ENCODE peak calls at places on chromosome 6, in five cellular contexts. One of them, this sample, is unnamed.

GRCh38 chr6:157405986-157406385 is 25.0 kb downstream of the ZDHHC14 start:
- DNase-seq in esophagus squamous epithelium: no peak
- DNase-seq in lung: no peak
- DNase-seq in RWPE1: peak
- DNase-seq in astrocyte: peak
- DNase-seq in this sample: no peak

GRCh38 chr6:1987640-1988039 is 257.8 kb downstream of the GMDS start:
- DNase-seq in esophagus squamous epithelium: no peak
- DNase-seq in lung: no peak
- DNase-seq in RWPE1: peak
- DNase-seq in astrocyte: peak
- DNase-seq in this sample: no peak

GRCh38 chr6:131867744-131868143 is 59.9 kb downstream of the ENPP1 start:
- DNase-seq in esophagus squamous epithelium: no peak
- DNase-seq in lung: no peak
- DNase-seq in RWPE1: no peak
- DNase-seq in astrocyte: peak
- DNase-seq in this sample: no peak

GRCh38 chr6:15546591-15546990 is 116.2 kb downstream of the DTNBP1 start:
- DNase-seq in esophagus squamous epithelium: no peak
- DNase-seq in lung: no peak
- DNase-seq in RWPE1: peak
- DNase-seq in astrocyte: no peak
- DNase-seq in this sample: no peak

GRCh38 chr6:44022296-44022661 is 105.0 kb downstream of the MRPL14 start:
- DNase-seq in esophagus squamous epithelium: no peak
- DNase-seq in lung: no peak
- DNase-seq in RWPE1: no peak
- DNase-seq in astrocyte: peak
- DNase-seq in this sample: no peak

GRCh38 chr6:107666084-107666981 is 157.8 kb downstream of the SCML4 start:
- DNase-seq in esophagus squamous epithelium: no peak
- DNase-seq in lung: no peak
- DNase-seq in RWPE1: no peak
- DNase-seq in astrocyte: peak
- DNase-seq in this sample: no peak

GRCh38 chr6:166542580-166542912 is 43.9 kb downstream of the RAMACL start:
- DNase-seq in esophagus squamous epithelium: no peak
- DNase-seq in lung: peak
- DNase-seq in RWPE1: no peak
- DNase-seq in astrocyte: peak
- DNase-seq in this sample: no peak

GRCh38 chr6:107557698-107558097 is 67.8 kb downstream of the SOBP start:
- DNase-seq in esophagus squamous epithelium: no peak
- DNase-seq in lung: no peak
- DNase-seq in RWPE1: no peak
- DNase-seq in astrocyte: no peak
- DNase-seq in this sample: no peak

GRCh38 chr6:36442671-36443497 is at the start of the genes KCTD20 and PXT1:
- DNase-seq in esophagus squamous epithelium: peak
- DNase-seq in lung: peak
- DNase-seq in RWPE1: peak
- DNase-seq in astrocyte: peak
- DNase-seq in this sample: peak

GRCh38 chr6:37522836-37523235 is 23.1 kb upstream of the CCDC167 start:
- DNase-seq in esophagus squamous epithelium: no peak
- DNase-seq in lung: no peak
- DNase-seq in RWPE1: no peak
- DNase-seq in astrocyte: no peak
- DNase-seq in this sample: no peak

GRCh38 chr6:162913206-162913605 is 185.4 kb downstream of the PACRG start:
- DNase-seq in esophagus squamous epithelium: no peak
- DNase-seq in lung: no peak
- DNase-seq in RWPE1: no peak
- DNase-seq in astrocyte: no peak
- DNase-seq in this sample: no peak

GRCh38 chr6:162904069-162904663 is 176.4 kb downstream of the PACRG start:
- DNase-seq in esophagus squamous epithelium: no peak
- DNase-seq in lung: no peak
- DNase-seq in RWPE1: no peak
- DNase-seq in astrocyte: no peak
- DNase-seq in this sample: no peak

GRCh38 chr6:162906479-162906878 is 178.7 kb downstream of the PACRG start:
- DNase-seq in esophagus squamous epithelium: no peak
- DNase-seq in lung: no peak
- DNase-seq in RWPE1: no peak
- DNase-seq in astrocyte: no peak
- DNase-seq in this sample: no peak

DNA sequence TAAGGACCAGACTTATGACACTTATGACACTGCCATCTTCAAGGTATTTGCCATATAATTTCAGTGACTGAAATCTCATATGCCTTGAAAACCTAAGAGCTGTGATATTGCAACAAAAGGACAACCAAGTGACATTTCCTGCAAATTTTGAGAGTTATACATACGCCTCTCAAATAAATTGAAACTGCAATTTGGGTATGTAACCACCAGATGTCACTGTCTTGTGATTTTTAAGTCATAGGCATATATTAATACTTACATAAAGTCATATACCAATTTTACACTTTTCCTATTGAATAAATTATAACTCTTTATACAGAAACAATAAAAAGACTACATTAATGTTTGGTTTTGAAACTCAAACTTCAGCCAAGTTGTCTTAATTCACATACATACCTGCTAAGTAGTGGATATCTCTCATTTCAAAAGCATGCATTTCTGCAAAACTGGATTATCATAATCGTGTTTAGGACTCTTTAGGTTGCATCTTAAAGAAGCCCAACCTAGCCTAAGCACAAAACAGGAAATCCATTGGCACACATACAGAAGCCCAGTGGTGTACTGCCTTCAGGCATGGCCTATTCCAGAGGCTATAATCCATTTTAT is 180.2 kb downstream of the PACRG start:
- DNase-seq in esophagus squamous epithelium: no peak
- DNase-seq in lung: no peak
- DNase-seq in RWPE1: no peak
- DNase-seq in astrocyte: peak
- DNase-seq in this sample: no peak
- TF ChIP-seq CTCF in esophagus squamous epithelium: no peak
- TF ChIP-seq CTCF in lung: no peak
- TF ChIP-seq CTCF in RWPE1: no peak
- TF ChIP-seq CTCF in astrocyte: peak
- TF ChIP-seq CTCF in this sample: peak

GRCh38 chr6:89310929-89311328 is 4.2 kb downstream of the GABRR2 start:
- DNase-seq in esophagus squamous epithelium: no peak
- DNase-seq in lung: no peak
- DNase-seq in RWPE1: peak
- DNase-seq in astrocyte: peak
- DNase-seq in this sample: no peak

GRCh38 chr6:89311530-89311852 is 3.6 kb downstream of the GABRR2 start:
- DNase-seq in esophagus squamous epithelium: no peak
- DNase-seq in lung: no peak
- DNase-seq in RWPE1: no peak
- DNase-seq in astrocyte: no peak
- DNase-seq in this sample: no peak

GRCh38 chr6:89314692-89315091 is 407 bp downstream of the GABRR2 start:
- DNase-seq in esophagus squamous epithelium: no peak
- DNase-seq in lung: no peak
- DNase-seq in RWPE1: no peak
- DNase-seq in astrocyte: no peak
- DNase-seq in this sample: no peak

GRCh38 chr6:89313006-89313405 is 2.1 kb downstream of the GABRR2 start:
- DNase-seq in esophagus squamous epithelium: no peak
- DNase-seq in lung: no peak
- DNase-seq in RWPE1: no peak
- DNase-seq in astrocyte: peak
- DNase-seq in this sample: no peak

DNA sequence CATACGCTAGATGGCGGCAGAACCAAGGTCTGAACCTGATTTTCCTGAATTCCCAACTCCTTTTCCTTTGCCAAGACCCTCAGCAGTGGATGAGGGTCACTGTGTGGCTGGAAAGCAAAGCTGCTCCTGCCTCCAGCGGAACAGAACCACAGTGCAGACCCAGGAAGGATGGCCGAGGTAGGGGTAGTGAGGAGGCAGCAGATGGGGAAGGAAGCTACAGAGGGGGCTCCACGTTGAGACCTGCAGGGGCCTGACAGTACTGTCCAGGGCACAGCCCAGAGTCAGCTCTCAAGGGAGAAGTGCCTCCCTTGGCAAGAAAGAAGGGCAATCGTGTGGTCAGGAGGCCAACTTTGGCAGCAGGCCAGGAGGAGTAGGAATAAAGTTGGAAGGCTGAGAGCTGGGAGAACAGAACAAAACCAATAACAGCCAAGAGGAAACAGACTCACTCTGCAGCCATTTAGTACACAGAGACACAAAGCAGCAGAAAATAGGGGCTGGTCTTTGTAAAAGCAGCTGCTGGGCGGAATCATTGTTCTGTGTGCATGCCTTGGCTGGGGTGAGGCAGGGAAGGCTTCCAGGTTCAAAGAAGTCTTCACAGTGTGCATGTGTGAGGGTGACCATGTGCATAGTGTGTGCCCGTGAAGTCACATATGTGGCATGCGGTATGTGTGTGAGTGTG is 3.1 kb downstream of the GABRR2 start:
- DNase-seq in esophagus squamous epithelium: no peak
- DNase-seq in lung: peak
- DNase-seq in RWPE1: peak
- DNase-seq in astrocyte: peak
- DNase-seq in this sample: no peak
- TF ChIP-seq CTCF in esophagus squamous epithelium: peak
- TF ChIP-seq CTCF in lung: no peak
- TF ChIP-seq CTCF in RWPE1: peak
- TF ChIP-seq CTCF in astrocyte: peak
- TF ChIP-seq CTCF in this sample: peak

GRCh38 chr6:63307581-63308246 is 12.1 kb downstream of the LGSN start:
- DNase-seq in esophagus squamous epithelium: no peak
- DNase-seq in lung: no peak
- DNase-seq in RWPE1: peak
- DNase-seq in astrocyte: peak
- DNase-seq in this sample: no peak
- TF ChIP-seq CTCF in esophagus squamous epithelium: no peak
- TF ChIP-seq CTCF in lung: no peak
- TF ChIP-seq CTCF in RWPE1: peak
- TF ChIP-seq CTCF in astrocyte: peak
- TF ChIP-seq CTCF in this sample: peak

GRCh38 chr6:88426005-88426404 is 259.9 kb upstream of the CNR1 start:
- DNase-seq in esophagus squamous epithelium: no peak
- DNase-seq in lung: no peak
- DNase-seq in RWPE1: no peak
- DNase-seq in astrocyte: no peak
- DNase-seq in this sample: no peak

GRCh38 chr6:88428068-88428467 is 261.9 kb upstream of the CNR1 start:
- DNase-seq in esophagus squamous epithelium: no peak
- DNase-seq in lung: no peak
- DNase-seq in RWPE1: no peak
- DNase-seq in astrocyte: no peak
- DNase-seq in this sample: no peak

DNA sequence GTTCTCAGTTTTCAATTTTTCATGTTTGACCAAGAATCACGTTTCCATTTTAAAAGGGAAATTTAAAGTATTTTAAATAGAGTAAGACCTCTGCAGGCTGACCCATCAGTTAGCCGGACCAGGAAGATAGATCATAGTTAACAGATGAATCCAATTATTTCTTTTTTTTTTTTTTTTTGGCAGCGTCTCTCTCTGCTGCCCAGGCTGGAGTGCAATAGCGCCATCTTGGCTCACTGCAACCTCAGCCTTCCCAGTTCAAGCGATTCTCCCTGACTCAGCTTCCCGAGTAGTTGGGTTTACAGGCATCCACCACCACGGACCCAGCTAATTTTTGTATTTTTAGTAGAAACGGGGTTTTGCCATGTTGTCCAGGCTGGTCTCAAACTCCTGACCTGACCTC is 256.7 kb upstream of the CNR1 start:
- DNase-seq in esophagus squamous epithelium: no peak
- DNase-seq in lung: no peak
- DNase-seq in RWPE1: no peak
- DNase-seq in astrocyte: no peak
- DNase-seq in this sample: no peak
- TF ChIP-seq CTCF in esophagus squamous epithelium: no peak
- TF ChIP-seq CTCF in lung: no peak
- TF ChIP-seq CTCF in RWPE1: no peak
- TF ChIP-seq CTCF in astrocyte: no peak
- TF ChIP-seq CTCF in this sample: no peak

DNA sequence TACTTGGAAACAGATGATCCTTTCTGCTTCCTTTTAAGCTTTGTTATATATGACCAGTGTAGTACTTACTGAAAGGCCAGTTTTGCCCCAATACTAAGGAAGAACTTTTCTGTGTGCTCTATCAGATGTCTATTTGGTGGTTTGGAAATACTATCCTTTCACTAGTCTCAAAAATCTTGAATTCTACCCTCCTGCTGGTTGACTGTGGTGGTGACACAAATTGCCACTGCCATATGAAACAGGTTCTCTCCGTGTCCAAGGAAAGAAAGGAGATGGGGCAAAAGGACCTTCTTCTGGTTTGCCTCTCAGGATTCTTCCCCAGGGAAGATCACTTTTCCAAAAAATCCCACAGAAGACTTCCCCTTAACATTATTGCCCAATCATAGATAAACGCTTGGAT is 6.2 kb downstream of the GJE1 start:
- DNase-seq in esophagus squamous epithelium: no peak
- DNase-seq in lung: no peak
- DNase-seq in RWPE1: no peak
- DNase-seq in astrocyte: no peak
- DNase-seq in this sample: no peak
- TF ChIP-seq CTCF in esophagus squamous epithelium: no peak
- TF ChIP-seq CTCF in lung: no peak
- TF ChIP-seq CTCF in RWPE1: no peak
- TF ChIP-seq CTCF in astrocyte: no peak
- TF ChIP-seq CTCF in this sample: no peak

GRCh38 chr6:151661509-151661908 is 146.0 kb upstream of the ESR1 start:
- DNase-seq in esophagus squamous epithelium: no peak
- DNase-seq in lung: no peak
- DNase-seq in RWPE1: no peak
- DNase-seq in astrocyte: no peak
- DNase-seq in this sample: no peak

GRCh38 chr6:151659212-151659611 is 148.3 kb upstream of the ESR1 start:
- DNase-seq in esophagus squamous epithelium: no peak
- DNase-seq in lung: no peak
- DNase-seq in RWPE1: no peak
- DNase-seq in astrocyte: no peak
- DNase-seq in this sample: no peak

GRCh38 chr6:151663559-151663958 is 143.9 kb upstream of the ESR1 start:
- DNase-seq in esophagus squamous epithelium: no peak
- DNase-seq in lung: no peak
- DNase-seq in RWPE1: no peak
- DNase-seq in astrocyte: no peak
- DNase-seq in this sample: no peak

GRCh38 chr6:151664390-151664789 is 143.1 kb upstream of the ESR1 start:
- DNase-seq in esophagus squamous epithelium: no peak
- DNase-seq in lung: no peak
- DNase-seq in RWPE1: no peak
- DNase-seq in astrocyte: no peak
- DNase-seq in this sample: no peak

GRCh38 chr6:151661928-151662327 is 145.6 kb upstream of the ESR1 start:
- DNase-seq in esophagus squamous epithelium: no peak
- DNase-seq in lung: no peak
- DNase-seq in RWPE1: no peak
- DNase-seq in astrocyte: no peak
- DNase-seq in this sample: no peak
- TF ChIP-seq CTCF in esophagus squamous epithelium: no peak
- TF ChIP-seq CTCF in lung: no peak
- TF ChIP-seq CTCF in RWPE1: no peak
- TF ChIP-seq CTCF in astrocyte: no peak
- TF ChIP-seq CTCF in this sample: no peak